ENCODE peak calls at places on chromosomes 5 and 9, in nine cellular contexts. X is fibroblast of the aortic adventitia; T is SJSA1; S is brain microvascular endothelial cell; A is activated naive CD8-positive, alpha-beta T cell treated with anti-CD3 and anti-CD28 coated beads, Interleukin-2, amount 50 U/mL, for 16 hours; J is kidney glomerular epithelial cell; E is foreskin fibroblast; M is mucosa of descending colon; C is stimulated activated CD4-positive, alpha-beta T cell treated with anti-CD3 and anti-CD28 coated beads, TNF-alpha, amount 100 ng/mL, for 1 hour. D is an unnamed sample.

GRCh38 chr5:131983244-131983771 is 28.1 kb downstream of the ACSL6 start:
- DNase-seq in M (no peak), A (no peak), X (peak; percentile 20), E (no peak), T (no peak), C (no peak), J (no peak), S (no peak), D (no peak)

GRCh38 chr5:83742089-83742488 is 21.4 kb upstream of the HAPLN1 start:
- DNase-seq in X (no peak), S (no peak), M (no peak), E (no peak), J (no peak), A (no peak), C (no peak), T (no peak), D (no peak)

GRCh38 chr5:15737882-15738677 is 238.1 kb downstream of the FBXL7 start:
- DNase-seq in X (peak; percentile 71), E (no peak), A (no peak), M (no peak), T (no peak), C (no peak), S (no peak), J (no peak), D (peak; percentile 43)

GRCh38 chr5:96614110-96614691 is 48.0 kb upstream of the CAST start:
- DNase-seq in J (peak; percentile 94), X (peak; percentile 96), A (no peak), T (peak; percentile 90), E (peak; percentile 87), S (peak; percentile 93), M (no peak), C (peak; percentile 17), D (peak; percentile 87)

GRCh38 chr5:14744296-14745187 is 80.0 kb downstream of the OTULIN start:
- DNase-seq in T (no peak), X (no peak), E (no peak), C (no peak), A (no peak), M (no peak), J (no peak), S (no peak), D (no peak)

GRCh38 chr5:16855475-16855874 is 80.6 kb downstream of the MYO10 start:
- DNase-seq in M (no peak), A (no peak), J (no peak), X (peak; percentile 61), C (no peak), T (no peak), S (no peak), E (peak; percentile 61), D (peak; percentile 43)

GRCh38 chr5:96329886-96330531 is 103.0 kb downstream of the PCSK1 start:
- DNase-seq in S (no peak), E (no peak), M (no peak), T (no peak), X (no peak), J (no peak), A (no peak), C (no peak), D (no peak)

GRCh38 chr5:40485021-40485998 is 194.4 kb upstream of the PTGER4 start:
- DNase-seq in A (no peak), J (no peak), C (no peak), S (no peak), T (no peak), M (no peak), E (no peak), X (no peak), D (no peak)

GRCh38 chr9:126500600-126501382 is 112.9 kb upstream of the LMX1B start:
- DNase-seq in E (peak; percentile 46), T (peak; percentile 37), C (peak; percentile 44), S (peak; percentile 64), M (peak; percentile 74), A (peak; percentile 35), J (peak; percentile 51), X (peak; percentile 67), D (peak; percentile 90)

GRCh38 chr5:19987594-19988345 is at the start of gene CDH18:
- DNase-seq in S (peak; percentile 4), E (peak; percentile 13), A (no peak), X (peak; percentile 69), M (no peak), T (no peak), J (peak; percentile 17), C (no peak), D (peak; percentile 33)

D was measured in AG20443.